ENCODE peak calls at places on chromosomes 4 and X, in seven cellular contexts. L is lower leg skin; J is thyroid gland; T is AG09319; K is left ventricle myocardium inferior; D is activated CD8-positive, alpha-beta memory T cell treated with anti-CD3 and anti-CD28 coated beads for 48 hours; Y is HFF-Myc. W is an unnamed sample.

GRCh38 chrX:47956016-47956415 is 47.8 kb downstream of the ZNF182 start:
- DNase-seq in Y (no peak), J (no peak), L (no peak), D (no peak), K (no peak), T (no peak), W (no peak)

GRCh38 chr4:185424905-185425599 is 712 bp downstream of the UFSP2 start:
- DNase-seq in T (peak), D (no peak), J (peak), L (no peak), K (no peak), Y (no peak), W (no peak)

GRCh38 chr4:78768447-78769177 is 7.5 kb upstream of the BMP2K start:
- DNase-seq in Y (no peak), D (no peak), K (no peak), L (no peak), T (no peak), J (no peak), W (no peak)

GRCh38 chr4:77104405-77105292 is 28.9 kb upstream of the CCNI start:
- DNase-seq in Y (no peak), K (peak), J (peak), T (no peak), D (no peak), L (peak), W (no peak)

GRCh38 chrX:38768079-38768478 is 33.2 kb upstream of the MID1IP1 start:
- DNase-seq in D (no peak), J (no peak), L (no peak), Y (no peak), K (no peak), T (peak), W (no peak)

GRCh38 chrX:154541896-154542722 is 4.5 kb downstream of the G6PD start:
- DNase-seq in T (peak), L (peak), K (peak), Y (peak), J (peak), D (peak), W (peak)

GRCh38 chrX:17860179-17860780 is 818 bp downstream of the RAI2 start:
- DNase-seq in Y (no peak), K (peak), T (no peak), J (no peak), D (no peak), L (no peak), W (no peak)

GRCh38 chrX:45351478-45351877 is 150.8 kb upstream of the DIPK2B start:
- DNase-seq in T (no peak), Y (no peak), D (no peak), L (no peak), K (no peak), J (no peak), W (no peak)

GRCh38 chrX:153642655-153643430 is 4.2 kb upstream of the DUSP9 start:
- DNase-seq in K (no peak), Y (no peak), L (peak), T (no peak), J (no peak), D (no peak), W (no peak)